ENCODE peak calls at places on chromosomes 13 and 19, in six cellular contexts. P is hepatocyte; O is mucosa of gallbladder; I is stimulated activated CD4-positive, alpha-beta T cell treated with anti-CD3 and anti-CD28 coated beads, Interleukin-4, amount 100 ng/mL, for 1 hour; Q is astrocyte of the cerebellum; A is ovary. V is an unnamed sample.

GRCh38 chr19:53881482-53882390 is at the start of gene PRKCG:
- DNase-seq in P (peak), O (no peak), I (peak), Q (no peak), A (no peak), V (no peak)

GRCh38 chr13:36858285-36858684 is 39.3 kb downstream of the RFXAP start:
- DNase-seq in P (peak), O (no peak), I (no peak), Q (peak), A (no peak), V (peak)

GRCh38 chr19:7293795-7294570 is at the start of gene INSR:
- DNase-seq in P (peak), O (peak), I (peak), Q (peak), A (peak), V (peak)

GRCh38 chr19:19381007-19381926 is 24.2 kb upstream of the GATAD2A start:
- DNase-seq in P (no peak), O (peak), I (no peak), Q (no peak), A (no peak), V (no peak)

GRCh38 chr13:102097708-102098107 is 304.1 kb downstream of the FGF14 start:
- DNase-seq in P (no peak), O (no peak), I (no peak), Q (no peak), A (no peak), V (no peak)

GRCh38 chr13:103883698-103884097 is 817.5 kb upstream of the SLC10A2 start:
- DNase-seq in P (peak), O (no peak), I (no peak), Q (no peak), A (no peak), V (no peak)

GRCh38 chr19:55913643-55914268 is 18.4 kb downstream of the NLRP13 start:
- DNase-seq in P (no peak), O (no peak), I (no peak), Q (no peak), A (no peak), V (peak)

GRCh38 chr13:37944476-37945442 is 75.2 kb upstream of the TRPC4 start:
- DNase-seq in P (no peak), O (no peak), I (no peak), Q (no peak), A (no peak), V (no peak)

GRCh38 chr19:40681039-40681438 is 9.4 kb downstream of the NUMBL start:
- DNase-seq in P (no peak), O (no peak), I (no peak), Q (no peak), A (no peak), V (no peak)

GRCh38 chr13:41056996-41057711 is 4.2 kb upstream of the WBP4 start:
- DNase-seq in P (no peak), O (no peak), I (no peak), Q (no peak), A (no peak), V (no peak)

GRCh38 chr13:45932611-45933182 is 81.1 kb upstream of the SIAH3 start:
- DNase-seq in P (no peak), O (no peak), I (no peak), Q (no peak), A (no peak), V (no peak)

GRCh38 chr19:28234637-28235036 is 978.3 kb downstream of the UQCRFS1 start:
- DNase-seq in P (peak), O (peak), I (no peak), Q (peak), A (no peak), V (peak)

GRCh38 chr19:19528721-19529490 is at the start of gene YJEFN3:
- DNase-seq in P (no peak), O (peak), I (no peak), Q (no peak), A (no peak), V (no peak)

GRCh38 chr13:40793339-40793738 is 3.9 kb downstream of the SLC25A15 start:
- DNase-seq in P (no peak), O (no peak), I (no peak), Q (no peak), A (no peak), V (no peak)

GRCh38 chr13:33224686-33225085 is 60.9 kb downstream of the STARD13 start:
- DNase-seq in P (no peak), O (no peak), I (no peak), Q (peak), A (no peak), V (no peak)

GRCh38 chr13:31908696-31909386 is 122.7 kb upstream of the FRY start:
- DNase-seq in P (no peak), O (no peak), I (no peak), Q (no peak), A (no peak), V (no peak)

GRCh38 chr19:3171894-3172679 is 6.5 kb upstream of the S1PR4 start:
- DNase-seq in P (peak), O (no peak), I (no peak), Q (no peak), A (no peak), V (peak)

GRCh38 chr19:2274937-2275535 is 6.9 kb downstream of the PEAK3 start:
- DNase-seq in P (peak), O (peak), I (peak), Q (peak), A (peak), V (peak)

GRCh38 chr19:12194827-12195500 is 32.1 kb downstream of the ZNF136 start:
- DNase-seq in P (no peak), O (peak), I (peak), Q (peak), A (peak), V (peak)

GRCh38 chr13:23996456-23996855 is 99.2 kb upstream of the C1QTNF9B start:
- DNase-seq in P (no peak), O (no peak), I (no peak), Q (no peak), A (no peak), V (peak)

GRCh38 chr19:36151144-36152051 is 849 bp downstream of the COX7A1 start:
- DNase-seq in P (no peak), O (no peak), I (no peak), Q (no peak), A (peak), V (peak)

GRCh38 chr19:41030651-41031050 is 39.6 kb downstream of the CYP2B6 start:
- DNase-seq in P (no peak), O (no peak), I (no peak), Q (no peak), A (no peak), V (no peak)

GRCh38 chr13:110433014-110433413 is 125.9 kb downstream of the COL4A2 start:
- DNase-seq in P (no peak), O (no peak), I (no peak), Q (no peak), A (no peak), V (no peak)

GRCh38 chr19:3604987-3605343 is 1.7 kb downstream of the TBXA2R start:
- DNase-seq in P (no peak), O (no peak), I (no peak), Q (no peak), A (no peak), V (no peak)

GRCh38 chr19:3880471-3881271 is at the start of gene ATCAY:
- DNase-seq in P (no peak), O (no peak), I (no peak), Q (no peak), A (no peak), V (no peak)

GRCh38 chr19:50325310-50326100 is 3.7 kb downstream of the KCNC3 start:
- DNase-seq in P (peak), O (peak), I (peak), Q (no peak), A (no peak), V (peak)

GRCh38 chr13:94759120-94759728 is 46.9 kb upstream of the SOX21 start:
- DNase-seq in P (no peak), O (no peak), I (no peak), Q (no peak), A (no peak), V (no peak)

GRCh38 chr19:19057720-19058119 is 6.1 kb upstream of the SLC25A42 start:
- DNase-seq in P (no peak), O (no peak), I (no peak), Q (no peak), A (no peak), V (no peak)

GRCh38 chr13:47303626-47304025 is 406.8 kb upstream of the HTR2A start:
- DNase-seq in P (no peak), O (no peak), I (no peak), Q (no peak), A (no peak), V (peak)

GRCh38 chr19:8311461-8312260 is 3.5 kb upstream of the CD320 start:
- DNase-seq in P (no peak), O (no peak), I (no peak), Q (no peak), A (peak), V (no peak)

V was measured in kidney tubule cell.